ENCODE peak calls at places on chromosomes 16 and 17, in seven cellular contexts. M is prostate gland, N is heart right ventricle, E is Peyer's patch, P is upper lobe of right lung, S is epithelial cell of proximal tubule, X is AG09309. V is an unnamed sample.

GRCh38 chr16:21169249-21169981 is 10.9 kb downstream of the LDAF1 start:
- DNase-seq in M (no peak), N (no peak), E (no peak), P (no peak), S (no peak), X (no peak), V (no peak)

GRCh38 chr17:8658800-8659199 is 28.3 kb upstream of the MYH10 start:
- DNase-seq in M (no peak), N (no peak), E (no peak), P (no peak), S (no peak), X (no peak), V (no peak)

GRCh38 chr16:12617401-12617819 is 186.3 kb downstream of the CPPED1 start:
- DNase-seq in M (no peak), N (no peak), E (no peak), P (no peak), S (no peak), X (no peak), V (no peak)

GRCh38 chr17:48294989-48295892 is 134.8 kb downstream of the SKAP1 start:
- DNase-seq in M (no peak), N (no peak), E (no peak), P (no peak), S (no peak), X (no peak), V (no peak)

GRCh38 chr16:1696863-1697262 is 9.1 kb upstream of the MAPK8IP3 start:
- DNase-seq in M (no peak), N (no peak), E (no peak), P (no peak), S (no peak), X (no peak), V (no peak)

GRCh38 chr16:912322-912683 is 58.5 kb downstream of the LMF1 start:
- DNase-seq in M (no peak), N (no peak), E (no peak), P (no peak), S (no peak), X (no peak), V (no peak)

GRCh38 chr17:73278465-73279453 is 17.1 kb upstream of the CPSF4L start:
- DNase-seq in M (peak; percentile 87), N (no peak), E (peak; percentile 64), P (no peak), S (no peak), X (no peak), V (no peak)

GRCh38 chr16:1338855-1339675 is 5.6 kb downstream of the BAIAP3 start:
- DNase-seq in M (no peak), N (no peak), E (peak; percentile 67), P (no peak), S (no peak), X (no peak), V (no peak)

GRCh38 chr17:3691539-3692166 is 4.3 kb downstream of the P2RX5 start:
- DNase-seq in M (no peak), N (no peak), E (no peak), P (no peak), S (no peak), X (no peak), V (no peak)

GRCh38 chr17:47897561-47897960 is 1.5 kb downstream of the SP2 start:
- DNase-seq in M (no peak), N (no peak), E (no peak), P (no peak), S (no peak), X (no peak), V (no peak)

GRCh38 chr17:57519199-57519598 is 225.9 kb downstream of the CCDC182 start:
- DNase-seq in M (no peak), N (no peak), E (no peak), P (no peak), S (peak; percentile 79), X (no peak), V (peak; percentile 33)

GRCh38 chr17:41773190-41773588 is 13.3 kb downstream of the JUP start:
- DNase-seq in M (peak; percentile 89), N (peak; percentile 74), E (peak; percentile 94), P (peak; percentile 78), S (peak; percentile 45), X (peak; percentile 38), V (peak; percentile 33)

GRCh38 chr17:29007456-29008455 is 1.9 kb upstream of the SEZ6 start:
- DNase-seq in M (no peak), N (no peak), E (no peak), P (no peak), S (peak; percentile 36), X (no peak), V (no peak)

GRCh38 chr17:74864297-74864865 is 4.7 kb upstream of the GRIN2C start:
- DNase-seq in M (no peak), N (no peak), E (no peak), P (no peak), S (no peak), X (no peak), V (no peak)

DNA sequence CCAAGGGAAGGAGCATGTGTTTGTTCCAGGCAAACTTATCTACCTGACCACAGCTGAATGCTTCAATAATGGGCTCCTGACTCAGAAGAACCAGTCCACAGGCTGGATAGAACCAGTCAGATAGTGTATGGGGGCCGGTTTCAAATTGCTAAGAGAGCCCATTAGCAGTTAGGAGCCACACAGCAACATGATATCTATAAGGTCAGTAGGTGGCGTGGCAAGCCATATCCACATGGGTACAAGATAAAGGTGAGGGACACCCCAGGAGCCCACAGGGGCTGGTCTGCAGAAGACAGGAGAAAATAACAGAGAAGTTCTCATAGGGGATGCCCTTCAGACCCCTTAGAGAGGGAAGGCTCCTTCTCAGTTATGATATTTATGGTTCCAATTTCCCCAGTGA is 31.6 kb upstream of the CDRT15 start:
- DNase-seq in M (no peak), N (no peak), E (no peak), P (no peak), S (no peak), X (no peak), V (no peak)
- H3K4me3 ChIP-seq in M (no peak overlapping the region), N (no peak overlapping the region), E (no peak overlapping the region), P (no peak overlapping the region), S (no peak overlapping the region), X (no peak overlapping the region), V (no peak overlapping the region)

GRCh38 chr17:67559381-67559966 is 158.3 kb upstream of the NOL11 start:
- DNase-seq in M (no peak), N (no peak), E (no peak), P (no peak), S (no peak), X (no peak), V (no peak)
- TF ChIP-seq CTCF in M (no peak), N (peak; percentile 25), E (no peak), P (peak; percentile 47), S (peak; percentile 63), X (no peak), V (no peak)

GRCh38 chr17:82494236-82495055 is 25.1 kb upstream of the FOXK2 start:
- DNase-seq in M (peak; percentile 80), N (peak; percentile 86), E (peak; percentile 95), P (peak; percentile 91), S (peak; percentile 41), X (peak; percentile 91), V (peak; percentile 94)

GRCh38 chr17:82496529-82497434 is 22.8 kb upstream of the FOXK2 start:
- DNase-seq in M (peak; percentile 96), N (peak; percentile 97), E (peak; percentile 98), P (peak; percentile 100), S (no peak), X (no peak), V (no peak)

GRCh38 chr17:82497483-82498405 is 21.8 kb upstream of the FOXK2 start:
- DNase-seq in M (no peak), N (peak; percentile 36), E (peak; percentile 69), P (no peak), S (no peak), X (no peak), V (no peak)

GRCh38 chr17:82493517-82493840 is 26.1 kb upstream of the FOXK2 start:
- DNase-seq in M (no peak), N (no peak), E (no peak), P (no peak), S (no peak), X (no peak), V (no peak)

DNA sequence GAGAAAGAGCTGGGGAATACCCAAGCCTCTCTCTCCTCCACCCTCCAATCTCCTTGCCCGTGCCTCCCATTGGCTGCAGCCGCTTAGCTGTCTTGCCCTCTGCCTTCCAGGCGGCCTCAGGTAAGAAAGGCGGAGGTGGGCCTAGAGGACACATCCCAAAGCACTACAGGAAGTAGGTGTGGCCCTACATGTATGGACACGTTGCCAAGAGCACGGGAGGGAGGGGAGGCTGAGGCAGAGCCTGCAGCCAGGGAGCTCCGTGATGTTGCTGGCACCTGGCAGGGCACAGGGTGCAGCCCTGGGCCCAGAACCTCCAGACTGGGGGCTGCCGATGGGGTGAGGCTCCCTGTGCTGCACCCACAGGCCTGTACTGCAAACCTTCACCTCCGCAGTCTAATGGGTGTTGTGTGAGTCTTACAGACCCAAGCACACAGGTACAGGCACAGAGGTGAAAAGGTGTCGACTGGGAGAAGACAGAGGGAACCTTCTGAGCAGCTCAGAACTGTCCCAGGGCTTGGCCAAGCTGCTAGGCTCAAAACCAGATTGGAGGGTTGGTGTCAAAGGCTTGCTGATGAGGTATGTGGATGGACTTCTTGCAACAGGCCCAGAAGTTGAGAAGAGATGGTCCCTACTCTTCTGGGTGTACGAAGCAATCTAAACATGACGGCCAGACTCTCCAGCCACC is 23.5 kb upstream of the FOXK2 start:
- DNase-seq in M (no peak), N (no peak), E (no peak), P (no peak), S (no peak), X (no peak), V (no peak)
- H3K4me3 ChIP-seq in M (no peak overlapping the region), N (no peak overlapping the region), E (no peak overlapping the region), P (no peak overlapping the region), S (no peak overlapping the region), X (no peak overlapping the region), V (no peak overlapping the region)

DNA sequence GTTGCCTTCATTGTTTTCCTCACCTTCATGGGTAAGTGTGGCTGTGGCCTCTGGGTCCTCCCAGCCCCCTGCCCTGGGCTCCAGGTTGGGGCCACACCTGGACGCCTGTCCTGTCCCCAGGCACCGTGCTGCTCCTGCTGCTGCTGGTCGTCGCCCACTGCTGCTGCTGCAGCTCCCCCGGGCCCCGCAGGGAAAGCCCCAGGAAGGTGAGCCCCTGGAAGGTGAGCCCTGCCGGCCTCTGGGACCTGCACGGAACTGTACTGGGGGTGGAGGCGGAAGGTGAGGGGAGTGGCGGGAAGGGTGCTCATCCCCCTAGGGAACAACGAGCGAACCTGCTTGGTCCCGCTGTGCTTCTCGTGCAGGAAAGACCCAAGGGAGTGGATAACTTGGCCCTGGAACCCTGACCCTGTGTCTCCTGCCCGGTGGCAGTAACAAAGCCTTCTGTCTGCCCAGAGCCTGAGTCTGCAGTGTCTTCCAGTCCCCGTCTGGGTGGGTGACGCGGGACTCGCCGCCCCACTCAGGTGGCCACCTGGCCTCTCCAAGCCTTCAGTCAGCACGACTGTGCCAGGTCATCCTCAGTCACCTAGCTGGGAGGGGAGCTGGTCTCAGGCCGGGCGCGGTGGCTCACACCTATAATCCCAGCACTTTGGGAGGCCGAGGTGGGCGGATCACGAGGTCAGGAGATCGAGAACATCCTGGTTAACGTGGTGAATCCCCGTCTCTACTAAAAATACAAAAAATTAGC is 831 bp downstream of the SMIM22 start:
- DNase-seq in M (no peak), N (no peak), E (no peak), P (no peak), S (no peak), X (no peak), V (no peak)
- TF ChIP-seq CTCF in M (no peak), N (no peak), E (no peak), P (no peak), S (no peak), X (no peak), V (no peak)